ENCODE peak calls at places on chromosomes 6 and 20, in seven cellular contexts. P, T, I, X, K, A and G are unnamed samples.

GRCh38 chr20:23634044-23634801 is 3.5 kb downstream of the CST3 start:
- DNase-seq in P (no peak), T (no peak), I (no peak), X (no peak), K (no peak), A (no peak), G (no peak)

GRCh38 chr6:97215157-97215769 is 67.8 kb downstream of the MMS22L start:
- DNase-seq in P (peak), T (no peak), I (no peak), X (peak), K (no peak), A (peak), G (no peak)

GRCh38 chr6:153001767-153002612 is 519 bp downstream of the MTRF1L start:
- DNase-seq in P (peak), T (no peak), I (no peak), X (peak), K (no peak), A (peak), G (no peak)

GRCh38 chr6:53492860-53493634 is 51.9 kb downstream of the GCLC start:
- DNase-seq in P (no peak), T (no peak), I (peak), X (peak), K (no peak), A (peak), G (peak)

GRCh38 chr20:50191065-50191565 is 485 bp downstream of the CEBPB start:
- DNase-seq in P (no peak), T (peak), I (peak), X (peak), K (peak), A (no peak), G (peak)

GRCh38 chr6:26257272-26257671 is 107.7 kb upstream of the BTN3A2 start:
- DNase-seq in P (no peak), T (no peak), I (no peak), X (no peak), K (no peak), A (no peak), G (no peak)

GRCh38 chr20:61895016-61895415 is 170.7 kb downstream of the TAF4 start:
- DNase-seq in P (no peak), T (peak), I (no peak), X (no peak), K (no peak), A (no peak), G (no peak)

GRCh38 chr6:168097621-168098430 is 18.8 kb upstream of the FRMD1 start:
- DNase-seq in P (no peak), T (peak), I (no peak), X (no peak), K (no peak), A (no peak), G (peak)

GRCh38 chr6:41596807-41597206 is 41.5 kb upstream of the MDFI start:
- DNase-seq in P (no peak), T (no peak), I (no peak), X (no peak), K (no peak), A (no peak), G (peak)

DNA sequence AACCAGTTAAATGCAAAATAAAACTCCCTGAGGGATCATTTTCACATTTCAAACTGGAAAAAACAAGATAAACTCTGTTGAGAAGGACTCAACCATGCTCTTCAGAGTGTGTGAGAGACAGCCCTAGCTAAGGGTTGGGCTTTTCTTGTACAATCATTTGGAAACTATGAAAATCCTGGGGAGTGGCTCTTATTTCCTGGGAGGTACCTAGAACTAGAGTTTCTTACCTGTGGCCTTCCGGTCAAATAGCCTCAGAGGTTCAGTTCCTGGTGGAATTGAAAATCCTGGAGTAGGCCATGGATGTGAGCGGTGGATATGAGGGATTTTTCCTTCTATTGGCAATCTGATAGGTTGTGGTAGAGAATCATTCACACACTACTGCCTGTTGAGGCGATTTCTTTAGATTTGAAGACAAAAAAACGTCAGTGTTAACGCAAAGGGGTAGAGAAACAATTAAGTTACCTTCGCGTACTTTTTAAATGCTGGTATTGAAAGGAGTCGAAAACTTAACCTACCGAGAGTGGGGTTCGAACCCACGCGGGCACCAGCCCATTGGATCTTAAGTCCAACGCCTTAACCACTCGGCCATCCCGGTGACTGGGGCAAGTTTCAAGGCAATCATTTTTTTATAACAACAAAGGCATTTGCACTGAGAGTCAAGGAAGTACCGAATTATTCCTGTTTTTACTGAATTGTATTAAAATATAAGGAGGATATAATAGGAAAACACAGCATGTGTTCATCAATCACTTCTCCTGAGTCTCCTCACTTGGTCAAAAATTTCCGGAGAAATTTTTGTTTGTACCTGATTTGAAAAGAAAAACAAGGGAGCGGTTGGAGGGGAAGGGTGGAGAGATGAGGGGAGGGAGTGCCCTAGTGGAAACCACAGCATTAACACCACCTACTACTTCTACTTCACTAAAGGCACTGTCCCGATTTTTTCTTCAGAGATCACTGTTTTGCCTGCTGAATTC is 191.3 kb downstream of the OR2B2 start:
- DNase-seq in P (no peak), T (no peak), I (no peak), X (peak), K (no peak), A (peak), G (no peak)
- TF ChIP-seq CTCF in P (no peak), T (no peak), I (no peak), X (no peak), K (no peak), A (no peak), G (no peak)

DNA sequence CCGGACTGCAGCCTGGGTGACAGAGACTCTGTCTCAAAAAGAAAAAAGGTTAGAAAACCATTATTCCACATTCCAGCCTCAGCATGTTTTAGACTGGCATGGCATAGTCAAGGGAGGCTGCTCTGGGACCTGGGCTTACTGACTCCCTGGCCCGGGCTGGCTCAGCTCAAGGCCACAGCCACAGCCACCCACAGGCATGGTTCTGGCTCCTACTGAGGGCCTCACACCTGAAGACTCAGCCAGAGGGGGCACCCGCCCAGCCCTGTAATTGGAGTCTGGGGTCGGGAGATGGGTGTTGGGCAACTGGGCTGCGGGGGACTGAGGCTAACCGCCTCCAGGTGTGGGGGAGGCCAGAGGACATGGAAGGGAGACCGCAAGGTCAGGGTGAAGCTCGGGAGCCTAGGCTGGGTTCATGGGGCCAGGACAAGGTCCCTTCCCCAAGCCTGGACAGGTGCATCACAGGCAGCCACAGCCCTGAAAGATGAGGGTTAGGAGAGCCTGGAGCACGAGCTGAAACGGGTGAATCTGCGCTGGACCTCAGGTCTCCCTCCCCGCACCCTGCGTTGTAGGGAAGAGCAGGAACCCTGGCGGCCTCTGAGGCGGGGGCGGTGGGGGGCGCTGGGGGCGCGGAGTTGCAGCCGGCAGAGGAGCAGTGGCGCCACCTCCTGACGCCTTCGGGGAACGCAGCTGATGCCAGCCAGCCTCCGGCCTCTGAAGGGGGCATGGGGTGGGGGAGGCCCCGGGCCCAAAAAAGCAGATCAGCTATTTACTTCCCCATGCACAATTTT is 67.7 kb upstream of the SRSF6 start:
- DNase-seq in P (peak), T (peak), I (no peak), X (no peak), K (no peak), A (no peak), G (no peak)
- TF ChIP-seq CTCF in P (peak), T (peak), I (no peak), X (peak), K (peak), A (peak), G (peak)

GRCh38 chr20:33005132-33005566 is 916 bp upstream of the SUN5 start:
- DNase-seq in P (peak), T (no peak), I (peak), X (peak), K (no peak), A (peak), G (no peak)
- TF ChIP-seq CTCF in P (peak), T (peak), I (peak), X (peak), K (peak), A (peak), G (peak)

GRCh38 chr20:56630506-56631317 is 1.6 kb downstream of the TFAP2C start:
- DNase-seq in P (peak), T (peak), I (no peak), X (no peak), K (no peak), A (peak), G (no peak)

GRCh38 chr20:56628873-56629463 is at the start of gene TFAP2C:
- DNase-seq in P (peak), T (peak), I (no peak), X (no peak), K (peak), A (peak), G (peak)

GRCh38 chr20:56631318-56631989 is 2.3 kb downstream of the TFAP2C start:
- DNase-seq in P (no peak), T (peak), I (no peak), X (no peak), K (no peak), A (no peak), G (no peak)

GRCh38 chr20:56629464-56630085 is 469 bp downstream of the TFAP2C start:
- DNase-seq in P (no peak), T (no peak), I (no peak), X (no peak), K (no peak), A (no peak), G (no peak)

DNA sequence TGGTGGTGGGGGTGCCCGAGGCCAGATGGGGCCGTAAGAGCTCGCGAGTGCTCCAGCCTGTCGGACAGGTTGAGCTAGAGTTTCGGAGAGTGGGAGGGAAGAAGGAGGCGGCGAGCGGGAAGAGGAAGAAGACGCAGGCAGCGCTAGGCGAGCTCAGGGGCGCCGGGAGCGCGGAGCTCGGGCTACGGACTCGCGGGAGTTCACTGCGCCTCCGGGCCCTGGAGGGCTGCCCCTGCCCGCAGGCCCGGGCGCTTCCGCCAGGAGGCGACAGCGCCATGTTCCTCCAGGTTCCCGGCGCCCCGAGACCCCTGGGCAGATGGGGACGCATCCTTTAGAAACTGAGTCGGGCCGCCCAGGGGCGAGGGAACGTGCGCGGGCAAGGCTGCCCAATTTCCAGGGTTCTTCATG is 984 bp downstream of the TFAP2C start:
- DNase-seq in P (peak), T (peak), I (peak), X (no peak), K (peak), A (peak), G (no peak)
- TF ChIP-seq CTCF in P (peak), T (peak), I (no peak), X (peak), K (peak), A (peak), G (peak)

GRCh38 chr20:34774431-34774830 is 51.0 kb downstream of the NCOA6 start:
- DNase-seq in P (no peak), T (no peak), I (no peak), X (no peak), K (no peak), A (no peak), G (no peak)
- TF ChIP-seq CTCF in P (no peak), T (no peak), I (no peak), X (no peak), K (no peak), A (no peak), G (no peak)

DNA sequence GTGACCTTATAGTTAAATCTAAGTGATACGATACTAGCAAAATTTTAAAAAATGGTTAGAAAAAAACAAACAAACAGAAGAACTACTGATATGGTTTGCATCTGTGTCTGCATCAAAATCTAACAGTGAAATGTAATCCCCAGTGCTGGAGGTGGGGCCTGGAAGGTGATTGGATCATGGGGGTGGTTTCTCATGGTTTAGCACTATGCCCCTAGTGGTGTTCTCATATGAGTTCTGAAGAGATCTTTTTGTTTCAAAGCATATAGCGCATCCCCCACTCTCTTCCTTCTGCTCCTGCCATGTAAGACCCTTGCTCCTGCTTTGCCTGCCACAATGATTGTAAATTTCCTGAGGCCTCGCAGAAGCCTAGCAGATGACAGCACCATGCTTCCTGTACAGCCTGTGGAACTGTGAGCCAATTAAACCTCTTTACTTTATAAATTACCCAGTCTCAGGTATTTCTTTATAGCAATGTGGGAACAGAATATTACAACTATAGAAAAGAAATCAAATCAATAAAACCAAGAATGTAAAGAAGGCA is 5.4 kb downstream of the FBXL4 start:
- DNase-seq in P (no peak), T (no peak), I (no peak), X (no peak), K (no peak), A (no peak), G (no peak)
- TF ChIP-seq CTCF in P (peak), T (no peak), I (no peak), X (peak), K (no peak), A (no peak), G (no peak)

GRCh38 chr6:100202417-100203194 is 208.6 kb upstream of the MCHR2 start:
- DNase-seq in P (no peak), T (no peak), I (peak), X (no peak), K (no peak), A (peak), G (no peak)

GRCh38 chr6:100203391-100203790 is 209.4 kb upstream of the MCHR2 start:
- DNase-seq in P (no peak), T (no peak), I (peak), X (no peak), K (no peak), A (peak), G (no peak)
- TF ChIP-seq CTCF in P (no peak), T (no peak), I (no peak), X (no peak), K (no peak), A (no peak), G (no peak)